ENCODE peak calls at places on chromosomes 11 and 22, in ten cellular contexts. One of them, this sample, is unnamed.

GRCh38 chr11:66706989-66707388 is 22.0 kb downstream of the SPTBN2 start:
- DNase-seq in HTR-8/SVneo: no peak
- DNase-seq in brain microvascular endothelial cell: no peak
- DNase-seq in sciatic nerve: no peak
- DNase-seq in D341Med: no peak
- DNase-seq in cardiac fibroblast: no peak
- DNase-seq in effector memory CD4-positive, alpha-beta T cell: no peak
- DNase-seq in bronchial epithelial cell: no peak
- DNase-seq in SK-N-DZ: no peak
- DNase-seq in T-helper 1 cell: no peak
- DNase-seq in this sample: no peak

GRCh38 chr11:113106507-113106906 is 145.3 kb downstream of the NCAM1 start:
- DNase-seq in cardiac fibroblast: peak; percentile 39
- DNase-seq in D341Med: no peak
- DNase-seq in T-helper 1 cell: no peak
- DNase-seq in bronchial epithelial cell: no peak
- DNase-seq in sciatic nerve: no peak
- DNase-seq in brain microvascular endothelial cell: peak; percentile 31
- DNase-seq in effector memory CD4-positive, alpha-beta T cell: no peak
- DNase-seq in SK-N-DZ: no peak
- DNase-seq in HTR-8/SVneo: peak; percentile 7
- DNase-seq in this sample: no peak

GRCh38 chr11:66727282-66727882 is 1.6 kb downstream of the SPTBN2 start:
- DNase-seq in sciatic nerve: peak; percentile 62
- DNase-seq in effector memory CD4-positive, alpha-beta T cell: no peak
- DNase-seq in brain microvascular endothelial cell: peak; percentile 11
- DNase-seq in T-helper 1 cell: peak; percentile 17
- DNase-seq in bronchial epithelial cell: no peak
- DNase-seq in D341Med: peak; percentile 78
- DNase-seq in HTR-8/SVneo: peak; percentile 24
- DNase-seq in cardiac fibroblast: peak; percentile 10
- DNase-seq in SK-N-DZ: peak; percentile 43
- DNase-seq in this sample: no peak

GRCh38 chr11:31529701-31530100 is 20.1 kb downstream of the ELP4 start:
- DNase-seq in T-helper 1 cell: no peak
- DNase-seq in SK-N-DZ: no peak
- DNase-seq in cardiac fibroblast: no peak
- DNase-seq in bronchial epithelial cell: no peak
- DNase-seq in HTR-8/SVneo: no peak
- DNase-seq in brain microvascular endothelial cell: no peak
- DNase-seq in sciatic nerve: no peak
- DNase-seq in effector memory CD4-positive, alpha-beta T cell: no peak
- DNase-seq in D341Med: no peak
- DNase-seq in this sample: no peak

GRCh38 chr11:61683116-61683515 is 2.9 kb downstream of the DAGLA start:
- DNase-seq in D341Med: no peak
- DNase-seq in cardiac fibroblast: no peak
- DNase-seq in brain microvascular endothelial cell: no peak
- DNase-seq in sciatic nerve: no peak
- DNase-seq in T-helper 1 cell: no peak
- DNase-seq in effector memory CD4-positive, alpha-beta T cell: no peak
- DNase-seq in HTR-8/SVneo: no peak
- DNase-seq in SK-N-DZ: no peak
- DNase-seq in bronchial epithelial cell: no peak
- DNase-seq in this sample: no peak

GRCh38 chr11:6229911-6230310 is 4.5 kb downstream of the FHIP1B start:
- DNase-seq in D341Med: no peak
- DNase-seq in HTR-8/SVneo: no peak
- DNase-seq in cardiac fibroblast: no peak
- DNase-seq in SK-N-DZ: no peak
- DNase-seq in brain microvascular endothelial cell: no peak
- DNase-seq in sciatic nerve: no peak
- DNase-seq in effector memory CD4-positive, alpha-beta T cell: no peak
- DNase-seq in bronchial epithelial cell: no peak
- DNase-seq in T-helper 1 cell: peak; percentile 11
- DNase-seq in this sample: no peak

GRCh38 chr11:48043998-48044512 is 63.7 kb downstream of the PTPRJ start:
- DNase-seq in T-helper 1 cell: no peak
- DNase-seq in brain microvascular endothelial cell: no peak
- DNase-seq in HTR-8/SVneo: no peak
- DNase-seq in sciatic nerve: no peak
- DNase-seq in cardiac fibroblast: no peak
- DNase-seq in SK-N-DZ: no peak
- DNase-seq in bronchial epithelial cell: no peak
- DNase-seq in D341Med: no peak
- DNase-seq in effector memory CD4-positive, alpha-beta T cell: no peak
- DNase-seq in this sample: no peak

GRCh38 chr11:14418801-14419417 is 59.9 kb upstream of the RRAS2 start:
- DNase-seq in T-helper 1 cell: no peak
- DNase-seq in SK-N-DZ: peak; percentile 13
- DNase-seq in brain microvascular endothelial cell: no peak
- DNase-seq in bronchial epithelial cell: peak; percentile 61
- DNase-seq in cardiac fibroblast: peak; percentile 12
- DNase-seq in HTR-8/SVneo: no peak
- DNase-seq in sciatic nerve: no peak
- DNase-seq in effector memory CD4-positive, alpha-beta T cell: no peak
- DNase-seq in D341Med: peak; percentile 42
- DNase-seq in this sample: no peak

GRCh38 chr22:27859336-27859735 is 57.8 kb upstream of the MN1 start:
- DNase-seq in SK-N-DZ: no peak
- DNase-seq in sciatic nerve: no peak
- DNase-seq in cardiac fibroblast: no peak
- DNase-seq in effector memory CD4-positive, alpha-beta T cell: no peak
- DNase-seq in brain microvascular endothelial cell: no peak
- DNase-seq in D341Med: no peak
- DNase-seq in T-helper 1 cell: no peak
- DNase-seq in bronchial epithelial cell: no peak
- DNase-seq in HTR-8/SVneo: no peak
- DNase-seq in this sample: no peak

GRCh38 chr22:46835288-46835687 is 72.8 kb downstream of the TBC1D22A start:
- DNase-seq in effector memory CD4-positive, alpha-beta T cell: no peak
- DNase-seq in sciatic nerve: no peak
- DNase-seq in T-helper 1 cell: no peak
- DNase-seq in cardiac fibroblast: no peak
- DNase-seq in bronchial epithelial cell: no peak
- DNase-seq in D341Med: no peak
- DNase-seq in brain microvascular endothelial cell: no peak
- DNase-seq in HTR-8/SVneo: no peak
- DNase-seq in SK-N-DZ: no peak
- DNase-seq in this sample: no peak

GRCh38 chr22:24200616-24201212 is 19.4 kb downstream of the SUSD2 start:
- DNase-seq in HTR-8/SVneo: peak; percentile 29
- DNase-seq in brain microvascular endothelial cell: peak; percentile 48
- DNase-seq in bronchial epithelial cell: peak; percentile 74
- DNase-seq in effector memory CD4-positive, alpha-beta T cell: no peak
- DNase-seq in D341Med: no peak
- DNase-seq in T-helper 1 cell: no peak
- DNase-seq in cardiac fibroblast: peak; percentile 79
- DNase-seq in SK-N-DZ: no peak
- DNase-seq in sciatic nerve: no peak
- DNase-seq in this sample: no peak

GRCh38 chr11:46892838-46893237 is 25.5 kb downstream of the LRP4 start:
- DNase-seq in sciatic nerve: no peak
- DNase-seq in brain microvascular endothelial cell: no peak
- DNase-seq in T-helper 1 cell: no peak
- DNase-seq in HTR-8/SVneo: no peak
- DNase-seq in D341Med: no peak
- DNase-seq in SK-N-DZ: no peak
- DNase-seq in cardiac fibroblast: no peak
- DNase-seq in bronchial epithelial cell: no peak
- DNase-seq in effector memory CD4-positive, alpha-beta T cell: no peak
- DNase-seq in this sample: no peak

GRCh38 chr11:118304227-118304808 is at the start of gene CD3E:
- DNase-seq in sciatic nerve: no peak
- DNase-seq in brain microvascular endothelial cell: no peak
- DNase-seq in HTR-8/SVneo: no peak
- DNase-seq in SK-N-DZ: no peak
- DNase-seq in T-helper 1 cell: peak; percentile 85
- DNase-seq in bronchial epithelial cell: no peak
- DNase-seq in effector memory CD4-positive, alpha-beta T cell: peak; percentile 47
- DNase-seq in cardiac fibroblast: no peak
- DNase-seq in D341Med: no peak
- DNase-seq in this sample: no peak